ENCODE peak calls at places on chromosomes 6 and 20, in four cellular contexts. G is foreskin fibroblast, V is GM12865, I is fibroblast of the aortic adventitia. K is an unnamed sample.
A peak's percentile ranks its signal among the peaks of the same experiment; 100 is the strongest.

GRCh38 chr6:125904871-125905270 is 51.7 kb upstream of the HINT3 start:
- DNase-seq in V (peak; percentile 81), I (peak; percentile 29), G (no peak), K (peak; percentile 63)

GRCh38 chr6:165661416-165662001 is 1.5 kb downstream of the PDE10A start:
- DNase-seq in I (peak; percentile 26), G (no peak), V (no peak), K (no peak)

GRCh38 chr6:71040043-71040442 is 83.2 kb upstream of the B3GAT2 start:
- DNase-seq in I (no peak), V (no peak), G (no peak), K (no peak)

GRCh38 chr6:151255811-151256210 is 16.0 kb downstream of the AKAP12 start:
- DNase-seq in V (no peak), G (no peak), I (no peak), K (no peak)

GRCh38 chr20:25247100-25247665 is 702 bp upstream of the PYGB start:
- DNase-seq in V (peak; percentile 18), G (peak; percentile 71), I (peak; percentile 59), K (no peak)

GRCh38 chr6:150191809-150192208 is 49.0 kb downstream of the PPP1R14C start:
- DNase-seq in I (peak; percentile 34), G (no peak), V (no peak), K (no peak)

GRCh38 chr20:50744143-50744792 is 12.9 kb downstream of the PARD6B start:
- DNase-seq in V (no peak), G (peak; percentile 91), I (peak; percentile 91), K (peak; percentile 67)

GRCh38 chr6:29909995-29910394 is 32.3 kb upstream of the HLA-A start:
- DNase-seq in I (no peak), G (no peak), V (no peak), K (no peak)

GRCh38 chr6:127971945-127972391 is 71.1 kb upstream of the THEMIS start:
- DNase-seq in V (peak; percentile 21), G (peak; percentile 37), I (peak; percentile 71), K (peak; percentile 49)

GRCh38 chr20:10469599-10469998 is 34.5 kb downstream of the SLX4IP start:
- DNase-seq in G (peak; percentile 67), I (peak; percentile 93), V (peak; percentile 49), K (peak; percentile 86)

GRCh38 chr20:2692036-2692885 is at the start of gene EBF4:
- DNase-seq in I (peak; percentile 6), V (no peak), G (no peak), K (no peak)

GRCh38 chr6:3524461-3524860 is 67.6 kb upstream of the SLC22A23 start:
- DNase-seq in G (no peak), V (no peak), I (no peak), K (no peak)

GRCh38 chr20:17680836-17681740 is 954 bp downstream of the RRBP1 start:
- DNase-seq in I (peak; percentile 66), G (peak; percentile 66), V (peak; percentile 87), K (no peak)

GRCh38 chr6:119891206-119891605 is 541.6 kb upstream of the MAN1A1 start:
- DNase-seq in I (peak; percentile 5), G (no peak), V (no peak), K (no peak)

GRCh38 chr20:62362991-62363919 is 3.9 kb downstream of the LAMA5 start:
- DNase-seq in I (no peak), G (no peak), V (no peak), K (no peak)

GRCh38 chr20:32339116-32339515 is 19.0 kb upstream of the ASXL1 start:
- DNase-seq in I (peak; percentile 39), V (no peak), G (no peak), K (no peak)

GRCh38 chr20:25009218-25010145 is 16.9 kb upstream of the APMAP start:
- DNase-seq in I (peak; percentile 36), G (no peak), V (no peak), K (peak; percentile 39)

GRCh38 chr6:132527791-132528190 is 10.3 kb upstream of the TAAR9 start:
- DNase-seq in I (no peak), G (no peak), V (no peak), K (no peak)

GRCh38 chr6:10054662-10055061 is 360.2 kb downstream of the TFAP2A start:
- DNase-seq in G (no peak), I (no peak), V (no peak), K (no peak)

GRCh38 chr6:56101141-56101553 is 146.2 kb downstream of the COL21A1 start:
- DNase-seq in V (no peak), G (peak; percentile 93), I (peak; percentile 97), K (peak; percentile 96)

GRCh38 chr6:135210632-135211305 is 29.7 kb downstream of the MYB start:
- DNase-seq in G (no peak), V (no peak), I (no peak), K (no peak)

GRCh38 chr20:38973546-38974120 is 11.5 kb downstream of the DHX35 start:
- DNase-seq in V (no peak), I (no peak), G (peak; percentile 40), K (peak; percentile 33)

GRCh38 chr6:44842616-44843015 is 455.1 kb downstream of the CDC5L start:
- DNase-seq in G (no peak), I (no peak), V (no peak), K (no peak)

GRCh38 chr6:138485005-138485545 is 14.2 kb downstream of the NHSL1 start:
- DNase-seq in V (no peak), G (no peak), I (peak; percentile 36), K (no peak)

GRCh38 chr6:29696147-29697129 is 15.5 kb upstream of the ZFP57 start:
- DNase-seq in G (peak; percentile 5), V (peak; percentile 31), I (peak; percentile 19), K (no peak)

GRCh38 chr20:47358672-47359532 is 2.4 kb upstream of the ZMYND8 start:
- DNase-seq in I (peak; percentile 97), V (peak; percentile 54), G (peak; percentile 95), K (no peak)
- H3K4me3 ChIP-seq in I (no peak overlapping the region), V (peak overlapping the region; percentile 67), G (peak overlapping the region; percentile 15), K (no peak overlapping the region)

DNA sequence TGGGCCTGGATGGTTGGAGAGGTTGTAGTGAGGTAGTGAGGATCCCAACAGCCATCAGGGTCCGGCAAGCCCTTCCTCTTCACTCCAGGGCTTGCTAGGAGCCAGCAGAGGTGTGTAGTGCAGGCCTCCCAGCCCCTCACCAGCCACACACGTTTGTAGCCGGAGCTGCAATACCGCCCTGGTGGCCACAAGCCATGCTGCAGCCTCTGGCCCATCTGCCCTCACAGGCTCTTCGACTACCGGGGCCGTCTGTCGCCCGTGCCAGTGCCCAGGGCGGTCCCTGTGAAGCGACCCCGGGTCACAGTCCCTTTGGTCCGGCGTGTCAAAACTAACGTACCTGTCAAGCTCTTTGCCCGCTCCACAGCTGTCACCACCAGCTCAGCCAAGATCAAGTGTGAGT is 36.4 kb downstream of the EIF2S2 start:
- DNase-seq in V (no peak), G (no peak), I (no peak), K (no peak)
- TF ChIP-seq CTCF in V (peak; percentile 4), G (no peak), I (no peak), K (peak; percentile 13)

DNA sequence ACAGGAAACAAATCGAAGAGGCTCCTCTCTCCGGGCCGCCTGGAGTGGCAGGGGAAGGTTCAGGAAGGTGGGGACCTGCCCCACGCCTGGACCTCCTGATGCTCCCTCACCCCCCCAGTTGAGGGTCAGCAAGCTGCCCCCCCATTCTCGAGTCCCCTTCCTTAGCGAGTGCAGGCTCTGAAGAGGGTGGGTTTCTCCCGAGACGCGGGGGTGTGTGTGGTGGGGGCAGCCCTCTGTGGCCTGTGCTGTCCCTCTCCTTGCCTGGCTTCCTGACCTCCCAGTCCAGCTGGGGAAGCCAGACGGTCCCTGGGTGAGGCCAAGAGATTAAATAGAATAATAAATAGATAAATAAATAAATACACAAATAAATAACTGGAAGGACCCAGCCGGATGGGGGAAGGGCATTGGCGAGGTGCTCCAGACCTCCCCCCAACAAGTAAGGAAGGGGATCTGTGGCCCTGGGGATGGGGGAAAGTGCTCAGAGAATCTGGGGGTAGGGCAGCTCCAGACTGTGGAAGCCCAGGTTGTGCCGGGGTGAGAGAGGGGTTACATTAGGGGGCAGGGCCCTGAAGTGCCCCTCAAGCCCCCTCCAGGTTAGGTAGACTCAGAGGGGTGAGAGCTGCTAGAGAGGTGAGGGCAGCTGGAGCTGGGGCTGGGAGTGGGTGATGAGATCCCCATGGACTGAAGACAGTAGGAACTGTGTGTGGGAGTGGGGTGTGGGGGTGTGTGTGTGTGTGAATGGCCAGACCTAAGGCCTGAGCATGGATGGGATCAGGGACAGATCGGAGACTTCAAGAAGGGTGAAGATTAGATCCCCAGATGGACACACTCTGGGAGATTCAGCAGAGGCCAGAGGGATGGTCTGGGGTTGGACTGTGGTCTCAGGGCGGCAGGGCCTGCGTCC is 9.5 kb upstream of the SRXN1 start:
- DNase-seq in G (no peak), I (no peak), V (no peak), K (no peak)
- H3K4me3 ChIP-seq in G (no peak overlapping the region), I (no peak overlapping the region), V (no peak overlapping the region), K (no peak overlapping the region)

GRCh38 chr6:157763129-157763893 is 59.7 kb upstream of the SNX9 start:
- DNase-seq in I (peak; percentile 79), V (peak; percentile 41), G (no peak), K (peak; percentile 33)

GRCh38 chr6:157764346-157765068 is 58.5 kb upstream of the SNX9 start:
- DNase-seq in I (peak; percentile 100), V (peak; percentile 89), G (peak; percentile 100), K (peak; percentile 98)

GRCh38 chr6:157761926-157762325 is 61.1 kb upstream of the SNX9 start:
- DNase-seq in G (no peak), I (no peak), V (no peak), K (no peak)

GRCh38 chr6:157762636-157763035 is 60.4 kb upstream of the SNX9 start:
- DNase-seq in I (no peak), G (no peak), V (no peak), K (no peak)

GRCh38 chr6:157763894-157764345 is 59.1 kb upstream of the SNX9 start:
- DNase-seq in V (peak; percentile 42), G (no peak), I (no peak), K (no peak)
- TF ChIP-seq CTCF in V (no peak), G (no peak), I (no peak), K (no peak)

GRCh38 chr6:31945154-31945506 is 765 bp upstream of the CFB start:
- DNase-seq in V (no peak), I (no peak), G (no peak), K (no peak)
- H3K4me3 ChIP-seq in V (no peak overlapping the region), I (peak overlapping the region; percentile 62), G (no peak overlapping the region), K (no peak overlapping the region)